ENCODE peak calls at places on chromosomes 12 and 14, in four cellular contexts. S is A549, Z is brain microvascular endothelial cell, I is HFFc6. N is an unnamed sample.

GRCh38 chr12:121934318-121934682 is 15.9 kb downstream of the CFAP251 start:
- DNase-seq in S (no peak), Z (no peak), I (no peak), N (no peak)

GRCh38 chr14:72907886-72908285 is 14.0 kb upstream of the DPF3 start:
- DNase-seq in S (no peak), Z (peak), I (peak), N (peak)

GRCh38 chr12:91616401-91616800 is 433.8 kb upstream of the DCN start:
- DNase-seq in S (no peak), Z (no peak), I (no peak), N (no peak)

GRCh38 chr12:113221997-113222729 is 899 bp downstream of the TPCN1 start:
- DNase-seq in S (no peak), Z (no peak), I (no peak), N (no peak)

GRCh38 chr12:130246560-130246959 is 84.3 kb downstream of the FZD10 start:
- DNase-seq in S (no peak), Z (no peak), I (no peak), N (no peak)

GRCh38 chr12:118061011-118061875 is at the start of gene WSB2:
- DNase-seq in S (peak), Z (peak), I (no peak), N (peak)

GRCh38 chr12:9741726-9742125 is 8.8 kb upstream of the CLECL1 start:
- DNase-seq in S (no peak), Z (no peak), I (no peak), N (peak)

GRCh38 chr12:64207453-64207852 is 14.6 kb downstream of the KICS2 start:
- DNase-seq in S (no peak), Z (no peak), I (no peak), N (no peak)

GRCh38 chr12:116381240-116381743 is 103.8 kb upstream of the MED13L start:
- DNase-seq in S (no peak), Z (no peak), I (no peak), N (no peak)

GRCh38 chr12:130948136-130948535 is 5.6 kb upstream of the ADGRD1 start:
- DNase-seq in S (no peak), Z (no peak), I (no peak), N (no peak)

GRCh38 chr14:99551034-99551922 is 52.7 kb downstream of the CCDC85C start:
- DNase-seq in S (no peak), Z (no peak), I (no peak), N (no peak)

GRCh38 chr14:29898470-29898869 is 29.2 kb downstream of the PRKD1 start:
- DNase-seq in S (no peak), Z (no peak), I (no peak), N (no peak)

GRCh38 chr12:19199322-19199721 is 69.8 kb downstream of the PLEKHA5 start:
- DNase-seq in S (no peak), Z (no peak), I (no peak), N (no peak)

GRCh38 chr12:2126676-2127406 is 74.1 kb downstream of the CACNA1C start:
- DNase-seq in S (no peak), Z (no peak), I (no peak), N (no peak)

GRCh38 chr14:89251066-89251465 is 166.0 kb downstream of the FOXN3 start:
- DNase-seq in S (no peak), Z (peak), I (peak), N (no peak)

GRCh38 chr12:87836190-87836589 is 193.0 kb downstream of the C12orf50 start:
- DNase-seq in S (no peak), Z (no peak), I (no peak), N (no peak)

GRCh38 chr14:39488600-39488999 is 56.4 kb upstream of the FBXO33 start:
- DNase-seq in S (no peak), Z (peak), I (peak), N (no peak)

GRCh38 chr14:103232831-103233319 is 101.2 kb upstream of the EIF5 start:
- DNase-seq in S (no peak), Z (no peak), I (no peak), N (no peak)

GRCh38 chr14:90613997-90614396 is 202.2 kb downstream of the TTC7B start:
- DNase-seq in S (no peak), Z (no peak), I (no peak), N (no peak)

GRCh38 chr14:76687611-76688372 is 73.5 kb upstream of the VASH1 start:
- DNase-seq in S (no peak), Z (peak), I (no peak), N (no peak)

DNA sequence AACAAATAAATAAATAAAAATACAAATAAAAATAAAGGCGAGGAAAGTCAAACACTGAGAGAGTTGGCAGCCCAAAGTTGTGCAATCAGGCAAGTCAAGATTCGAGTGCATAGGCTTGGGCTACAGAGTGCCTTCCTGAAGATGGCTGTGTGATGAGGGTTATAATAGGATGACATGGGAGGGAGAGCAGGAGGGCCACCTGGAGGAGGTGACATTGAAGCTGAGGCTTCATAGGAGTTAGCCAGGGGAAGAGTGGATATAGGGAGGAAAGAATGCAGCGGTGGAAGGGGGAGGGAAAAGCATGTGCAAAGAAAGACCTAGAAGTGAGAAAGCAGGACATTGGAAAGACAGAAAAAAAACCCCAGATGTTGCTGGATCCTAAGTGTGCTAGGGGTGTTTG is 53.1 kb downstream of the YEATS4 start:
- DNase-seq in S (no peak), Z (no peak), I (no peak), N (no peak)
- TF ChIP-seq CTCF in S (no peak), Z (no peak), I (no peak), N (no peak)

GRCh38 chr12:6493580-6494350 is at the start of gene NCAPD2:
- DNase-seq in S (peak), Z (peak), I (peak), N (peak)
- TF ChIP-seq CTCF in S (no peak), Z (peak), I (peak), N (no peak)

GRCh38 chr12:27970391-27970980 is 2.0 kb downstream of the PTHLH start:
- DNase-seq in S (peak), Z (no peak), I (no peak), N (no peak)
- TF ChIP-seq CTCF in S (no peak), Z (no peak), I (no peak), N (no peak)

DNA sequence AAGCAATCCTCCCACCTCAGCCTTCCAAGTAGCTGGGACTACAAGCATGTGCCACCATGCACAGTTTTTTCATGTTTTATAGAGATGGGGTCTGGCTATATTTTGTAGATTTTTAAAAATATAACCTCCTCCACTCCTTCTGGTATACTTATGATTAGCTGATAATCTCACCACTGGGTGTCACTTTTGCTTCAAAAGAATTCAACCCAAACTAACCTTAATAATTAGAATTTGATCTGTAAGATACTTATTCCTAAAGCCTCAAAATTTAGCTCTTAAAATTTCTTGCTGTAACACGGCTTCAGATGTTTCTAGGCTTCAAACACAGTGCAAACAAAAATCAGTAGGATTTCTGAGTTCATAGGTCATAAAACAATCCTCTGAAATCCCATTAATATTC is 130.3 kb downstream of the CEP83 start:
- DNase-seq in S (no peak), Z (no peak), I (no peak), N (no peak)
- TF ChIP-seq CTCF in S (peak), Z (no peak), I (peak), N (no peak)

GRCh38 chr12:4434299-4434698 is 11.3 kb downstream of the FGF6 start:
- DNase-seq in S (no peak), Z (no peak), I (no peak), N (no peak)
- TF ChIP-seq CTCF in S (no peak), Z (no peak), I (no peak), N (no peak)

GRCh38 chr12:74317078-74317581 is 220.5 kb upstream of the ATXN7L3B start:
- DNase-seq in S (peak), Z (peak), I (no peak), N (no peak)
- TF ChIP-seq CTCF in S (peak), Z (peak), I (no peak), N (no peak)

DNA sequence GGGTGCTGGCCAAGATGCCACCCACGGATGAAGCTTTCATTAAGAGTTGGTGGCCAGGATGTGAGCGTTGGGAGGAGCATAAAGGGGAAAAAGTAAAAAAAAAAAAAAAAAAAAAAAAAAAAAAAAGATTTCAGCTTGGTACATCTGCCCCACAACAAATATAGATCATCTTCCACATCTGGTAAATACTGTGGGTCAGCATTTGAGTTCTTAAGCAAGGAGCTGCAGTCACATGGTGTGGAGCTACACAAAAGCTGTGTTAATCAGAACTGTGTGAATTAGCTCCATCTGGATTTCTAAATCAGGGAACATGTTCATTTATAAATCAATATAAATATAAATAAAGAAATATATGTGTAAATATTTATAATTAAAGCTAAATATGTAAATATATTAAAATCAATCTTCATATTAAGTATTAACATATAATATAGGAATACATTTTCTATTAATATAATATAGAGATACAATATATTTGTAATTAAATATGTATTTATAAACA is 262.3 kb downstream of the NUAK1 start:
- DNase-seq in S (no peak), Z (no peak), I (no peak), N (no peak)
- TF ChIP-seq CTCF in S (no peak), Z (no peak), I (no peak), N (no peak)

GRCh38 chr14:53325176-53325806 is 172.2 kb upstream of the DDHD1 start:
- DNase-seq in S (no peak), Z (no peak), I (no peak), N (no peak)
- TF ChIP-seq CTCF in S (no peak), Z (peak), I (peak), N (peak)

N was measured in activated CD8-positive, alpha-beta T cell treated with anti-CD3 and anti-CD28 coated beads for 36 hours.